ENCODE peak calls at places on chromosomes 1 and 21, in eight cellular contexts. Y, G, A, E, C, R, I and H are unnamed samples.

GRCh38 chr1:89945852-89946476 is 48.9 kb upstream of the ZNF326 start:
- DNase-seq in Y (no peak), G (peak), A (no peak), E (no peak), C (no peak), R (peak), I (no peak), H (no peak)

GRCh38 chr1:11023201-11023600 is 10.7 kb downstream of the TARDBP start:
- DNase-seq in Y (no peak), G (no peak), A (no peak), E (no peak), C (no peak), R (no peak), I (no peak), H (no peak)

GRCh38 chr1:5501206-5501980 is 490.8 kb downstream of the NPHP4 start:
- DNase-seq in Y (no peak), G (no peak), A (no peak), E (peak), C (no peak), R (no peak), I (no peak), H (no peak)

GRCh38 chr21:44520326-44521300 is 19.4 kb downstream of the KRTAP10-1 start:
- DNase-seq in Y (no peak), G (no peak), A (no peak), E (peak), C (peak), R (no peak), I (no peak), H (peak)

GRCh38 chr1:54934869-54935268 is 45.6 kb upstream of the TMEM61 start:
- DNase-seq in Y (no peak), G (peak), A (no peak), E (no peak), C (no peak), R (peak), I (no peak), H (no peak)

GRCh38 chr1:70509996-70510876 is 99.2 kb downstream of the CTH start:
- DNase-seq in Y (no peak), G (peak), A (no peak), E (no peak), C (no peak), R (peak), I (peak), H (no peak)

GRCh38 chr1:230868736-230869385 is 540 bp upstream of the C1orf198 start:
- DNase-seq in Y (peak), G (no peak), A (peak), E (peak), C (peak), R (peak), I (peak), H (no peak)

GRCh38 chr21:29018540-29018939 is 609 bp downstream of the RWDD2B start:
- DNase-seq in Y (peak), G (no peak), A (no peak), E (no peak), C (no peak), R (no peak), I (no peak), H (no peak)

GRCh38 chr21:44596068-44596725 is 3.9 kb upstream of the KRTAP10-6 start:
- DNase-seq in Y (no peak), G (no peak), A (no peak), E (no peak), C (no peak), R (no peak), I (no peak), H (no peak)

GRCh38 chr1:33130297-33130696 is 49.3 kb downstream of the AZIN2 start:
- DNase-seq in Y (no peak), G (peak), A (no peak), E (no peak), C (no peak), R (peak), I (no peak), H (no peak)

GRCh38 chr1:62613325-62613727 is 16.0 kb downstream of the ANGPTL3 start:
- DNase-seq in Y (no peak), G (no peak), A (no peak), E (no peak), C (no peak), R (no peak), I (peak), H (no peak)

GRCh38 chr21:37619464-37619974 is 252.9 kb downstream of the DYRK1A start:
- DNase-seq in Y (no peak), G (no peak), A (no peak), E (no peak), C (no peak), R (no peak), I (no peak), H (no peak)

GRCh38 chr1:164466001-164466421 is 93.0 kb upstream of the PBX1 start:
- DNase-seq in Y (no peak), G (no peak), A (no peak), E (no peak), C (no peak), R (no peak), I (no peak), H (no peak)

GRCh38 chr1:93702102-93702827 is 20.6 kb upstream of the BCAR3 start:
- DNase-seq in Y (no peak), G (no peak), A (no peak), E (no peak), C (no peak), R (no peak), I (no peak), H (peak)

GRCh38 chr1:114152211-114153050 is 1.2 kb downstream of the SYT6 start:
- DNase-seq in Y (peak), G (peak), A (peak), E (peak), C (peak), R (peak), I (no peak), H (peak)
- H3K4me3 ChIP-seq in Y (no peak), G (no peak), A (peak), E (no peak), C (peak), R (no peak), I (no peak), H (peak)

DNA sequence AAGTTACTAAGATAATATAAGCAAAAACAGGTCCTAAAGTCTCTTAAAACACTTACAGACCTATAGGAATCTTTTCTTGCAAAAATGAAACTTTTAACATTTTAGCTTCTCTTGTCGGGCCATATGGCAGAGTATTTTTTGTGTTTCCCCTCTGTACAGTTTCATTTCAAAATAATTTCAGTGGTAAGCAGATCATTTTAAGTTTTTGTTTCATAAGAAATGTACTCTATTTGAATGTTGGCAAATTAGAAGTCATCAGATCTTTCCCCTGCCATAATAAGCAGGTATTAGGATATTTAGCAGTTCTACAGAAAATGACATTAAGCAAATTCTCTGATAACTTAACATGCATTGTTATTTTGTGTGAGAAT is 37.9 kb downstream of the RGL1 start:
- DNase-seq in Y (no peak), G (no peak), A (no peak), E (no peak), C (no peak), R (no peak), I (no peak), H (no peak)
- H3K4me3 ChIP-seq in Y (no peak), G (no peak), A (no peak), E (no peak), C (peak), R (no peak), I (no peak), H (peak)

GRCh38 chr1:156703741-156704140 is 1.6 kb downstream of the CRABP2 start:
- DNase-seq in Y (no peak), G (no peak), A (no peak), E (no peak), C (no peak), R (peak), I (no peak), H (no peak)
- H3K4me3 ChIP-seq in Y (no peak), G (no peak), A (no peak), E (no peak), C (no peak), R (no peak), I (no peak), H (peak)

DNA sequence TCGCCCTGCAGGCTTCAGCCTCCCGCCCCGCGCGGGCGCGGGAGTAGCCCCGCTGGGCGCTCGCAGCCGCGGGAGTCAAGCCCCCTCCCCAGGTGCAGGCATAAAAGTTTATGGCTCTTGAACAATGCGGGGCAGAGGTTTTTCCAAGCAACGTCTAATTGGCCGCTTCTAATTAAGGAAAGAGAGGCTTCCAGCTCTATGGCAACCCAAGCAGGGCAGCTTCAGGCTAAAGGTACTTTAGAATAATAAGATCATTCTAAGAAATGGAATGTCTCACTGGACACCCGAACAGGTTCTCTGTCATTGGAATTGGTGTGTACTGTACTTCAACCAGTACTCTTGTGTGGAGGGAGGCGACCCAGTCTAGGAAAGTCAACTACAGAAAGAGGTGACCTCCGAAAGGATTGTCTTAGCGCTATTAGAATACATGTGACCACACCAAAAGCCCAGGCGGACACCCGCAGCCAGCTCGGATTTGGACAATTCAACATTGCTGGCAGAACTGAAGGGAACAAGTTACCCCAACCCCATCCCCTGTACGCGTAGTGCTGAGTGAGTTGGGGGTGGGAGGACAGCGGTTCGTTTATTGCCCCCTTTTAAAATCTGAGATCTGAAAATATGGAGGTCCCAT is 12.5 kb downstream of the NR5A2 start:
- DNase-seq in Y (no peak), G (no peak), A (no peak), E (no peak), C (no peak), R (no peak), I (no peak), H (no peak)
- H3K4me3 ChIP-seq in Y (no peak), G (peak), A (peak), E (no peak), C (peak), R (no peak), I (peak), H (no peak)

GRCh38 chr1:115337276-115337632 is 795 bp downstream of the NGF start:
- DNase-seq in Y (no peak), G (no peak), A (no peak), E (no peak), C (no peak), R (no peak), I (no peak), H (no peak)
- H3K4me3 ChIP-seq in Y (no peak), G (peak), A (peak), E (peak), C (peak), R (peak), I (no peak), H (no peak)

GRCh38 chr1:156691216-156691615 is 14.0 kb upstream of the NES start:
- DNase-seq in Y (no peak), G (no peak), A (no peak), E (no peak), C (no peak), R (no peak), I (no peak), H (no peak)

GRCh38 chr1:156693858-156694562 is 11.4 kb downstream of the CRABP2 start:
- DNase-seq in Y (no peak), G (no peak), A (no peak), E (no peak), C (no peak), R (no peak), I (no peak), H (no peak)

GRCh38 chr1:156691665-156692408 is 13.5 kb downstream of the CRABP2 start:
- DNase-seq in Y (no peak), G (peak), A (no peak), E (no peak), C (no peak), R (peak), I (no peak), H (peak)

GRCh38 chr1:156692958-156693857 is 12.2 kb downstream of the CRABP2 start:
- DNase-seq in Y (no peak), G (no peak), A (no peak), E (no peak), C (peak), R (peak), I (peak), H (peak)

GRCh38 chr1:156692409-156692957 is 12.9 kb downstream of the CRABP2 start:
- DNase-seq in Y (no peak), G (no peak), A (no peak), E (no peak), C (no peak), R (no peak), I (no peak), H (peak)
- H3K4me3 ChIP-seq in Y (no peak), G (no peak), A (no peak), E (no peak), C (no peak), R (no peak), I (no peak), H (no peak)